ENCODE peak calls at places on chromosomes 7 and 10, in nine cellular contexts. K is globus pallidus; J is endothelial cell; U is stimulated activated CD4-positive, alpha-beta T cell treated with anti-CD3 and anti-CD28 coated beads, Interleukin-15, amount 100 ng/mL, for 1 hour; Q is cardiac septum; A is non-pigmented ciliary epithelial cell; Y is NCI-H1417; Z is NCI-H446 treated with DMSO at 0.1 percent for 48 hours; L is CD8-positive, alpha-beta T cell. S is an unnamed sample.

GRCh38 chr10:132389631-132390454 is 7.2 kb upstream of the PWWP2B start:
- DNase-seq in K (no peak), J (no peak), U (no peak), Q (no peak), A (no peak), Y (peak; percentile 82), Z (no peak), L (no peak), S (no peak)

GRCh38 chr7:17948503-17949238 is 8.4 kb upstream of the SNX13 start:
- DNase-seq in K (no peak), J (no peak), U (no peak), Q (no peak), A (no peak), Y (no peak), Z (no peak), L (no peak), S (no peak)

GRCh38 chr7:909358-910329 is 33.3 kb downstream of the GET4 start:
- DNase-seq in K (peak; percentile 71), J (no peak), U (no peak), Q (peak; percentile 91), A (no peak), Y (peak; percentile 15), Z (no peak), L (peak; percentile 45), S (peak; percentile 24)

GRCh38 chr10:48655426-48656240 is 29.0 kb upstream of the WDFY4 start:
- DNase-seq in K (peak; percentile 79), J (no peak), U (no peak), Q (peak; percentile 92), A (no peak), Y (peak; percentile 83), Z (no peak), L (no peak), S (peak; percentile 74)

GRCh38 chr7:148901178-148901577 is 17.1 kb upstream of the EZH2 start:
- DNase-seq in K (no peak), J (no peak), U (no peak), Q (peak; percentile 43), A (no peak), Y (no peak), Z (no peak), L (no peak), S (no peak)

GRCh38 chr7:94584113-94584512 is 71.8 kb downstream of the SGCE start:
- DNase-seq in K (no peak), J (no peak), U (no peak), Q (no peak), A (no peak), Y (no peak), Z (no peak), L (no peak), S (peak; percentile 24)

GRCh38 chr10:48331436-48331835 is 25.0 kb downstream of the MAPK8 start:
- DNase-seq in K (no peak), J (no peak), U (no peak), Q (no peak), A (no peak), Y (no peak), Z (no peak), L (no peak), S (no peak)

GRCh38 chr7:116025098-116025809 is 5.3 kb downstream of the TFEC start:
- DNase-seq in K (peak; percentile 33), J (no peak), U (no peak), Q (no peak), A (peak; percentile 46), Y (no peak), Z (no peak), L (no peak), S (peak; percentile 8)

GRCh38 chr7:80472491-80473200 is 39.2 kb downstream of the GNAT3 start:
- DNase-seq in K (no peak), J (no peak), U (no peak), Q (no peak), A (no peak), Y (no peak), Z (no peak), L (no peak), S (no peak)

GRCh38 chr10:130333185-130333584 is 197.0 kb downstream of the GLRX3 start:
- DNase-seq in K (peak; percentile 1), J (no peak), U (no peak), Q (no peak), A (no peak), Y (peak; percentile 6), Z (no peak), L (no peak), S (no peak)

GRCh38 chr10:11504566-11505285 is 106.7 kb downstream of the USP6NL start:
- DNase-seq in K (no peak), J (no peak), U (no peak), Q (no peak), A (no peak), Y (no peak), Z (no peak), L (no peak), S (no peak)

GRCh38 chr7:2808891-2809660 is 35.0 kb downstream of the GNA12 start:
- DNase-seq in K (no peak), J (no peak), U (no peak), Q (peak; percentile 71), A (no peak), Y (no peak), Z (no peak), L (no peak), S (no peak)

GRCh38 chr10:19801369-19801768 is 14.9 kb upstream of the PLXDC2 start:
- DNase-seq in K (no peak), J (no peak), U (no peak), Q (no peak), A (no peak), Y (no peak), Z (no peak), L (no peak), S (no peak)

GRCh38 chr10:54800677-54801480 is at the start of gene PCDH15:
- DNase-seq in K (peak; percentile 50), J (peak; percentile 25), U (no peak), Q (no peak), A (no peak), Y (peak; percentile 91), Z (peak; percentile 14), L (no peak), S (peak; percentile 35)

GRCh38 chr10:71521504-71522290 is 125.0 kb downstream of the CDH23 start:
- DNase-seq in K (no peak), J (no peak), U (no peak), Q (no peak), A (no peak), Y (no peak), Z (no peak), L (no peak), S (no peak)

S was measured in astrocyte of the spinal cord.